ENCODE peak calls at places on chromosomes 1 and 21, in ten cellular contexts. Y is activated naive CD8-positive, alpha-beta T cell treated with anti-CD3 and anti-CD28 coated beads, Interleukin-2, amount 10 ng/mL, durations not matched to agents 7 days and 5 days; D is effector memory CD4-positive, alpha-beta T cell; S is Right ventricle myocardium inferior; I is HS-27A; V is nephron progenitor cell; H is NCI-H1092 treated with DMSO at 0.1 percent for 48 hours; T is NCI-H460; X is amygdala; A is T-cell. G is an unnamed sample.

GRCh38 chr1:205595435-205595834 is 36.4 kb downstream of the ELK4 start:
- DNase-seq in Y (no peak), D (no peak), S (no peak), I (no peak), V (no peak), H (no peak), T (no peak), X (no peak), A (no peak), G (no peak)

GRCh38 chr1:46131727-46132528 is 501 bp downstream of the PIK3R3 start:
- DNase-seq in Y (peak), D (no peak), S (no peak), I (no peak), V (peak), H (peak), T (no peak), X (no peak), A (peak), G (no peak)

GRCh38 chr21:14259669-14260458 is 43.9 kb downstream of the RBM11 start:
- DNase-seq in Y (no peak), D (no peak), S (no peak), I (no peak), V (peak), H (peak), T (peak), X (no peak), A (no peak), G (peak)

GRCh38 chr1:200081982-200082272 is 54.4 kb downstream of the NR5A2 start:
- DNase-seq in Y (no peak), D (no peak), S (no peak), I (no peak), V (no peak), H (no peak), T (no peak), X (no peak), A (no peak), G (no peak)

GRCh38 chr1:223011230-223011856 is 131.7 kb downstream of the TLR5 start:
- DNase-seq in Y (no peak), D (no peak), S (no peak), I (no peak), V (no peak), H (no peak), T (no peak), X (no peak), A (no peak), G (no peak)

GRCh38 chr1:241839369-241839990 is 8.5 kb upstream of the EXO1 start:
- DNase-seq in Y (no peak), D (no peak), S (no peak), I (no peak), V (no peak), H (no peak), T (no peak), X (no peak), A (no peak), G (no peak)

GRCh38 chr1:241702436-241702835 is 50.4 kb downstream of the WDR64 start:
- DNase-seq in Y (no peak), D (no peak), S (no peak), I (no peak), V (no peak), H (no peak), T (no peak), X (no peak), A (no peak), G (no peak)

GRCh38 chr1:93701619-93702018 is 20.0 kb upstream of the BCAR3 start:
- DNase-seq in Y (no peak), D (no peak), S (no peak), I (peak), V (no peak), H (no peak), T (peak), X (no peak), A (no peak), G (peak)

GRCh38 chr1:23331713-23332112 is 12.4 kb downstream of the HNRNPR start:
- DNase-seq in Y (no peak), D (no peak), S (no peak), I (no peak), V (no peak), H (no peak), T (no peak), X (no peak), A (no peak), G (no peak)

GRCh38 chr1:16944038-16944437 is 22.3 kb downstream of the CROCC start:
- DNase-seq in Y (no peak), D (no peak), S (no peak), I (no peak), V (no peak), H (no peak), T (no peak), X (no peak), A (no peak), G (no peak)

GRCh38 chr1:201877877-201878339 is 10.8 kb upstream of the SHISA4 start:
- DNase-seq in Y (no peak), D (no peak), S (no peak), I (no peak), V (no peak), H (no peak), T (peak), X (no peak), A (no peak), G (peak)

GRCh38 chr1:27341525-27342252 is at the start of gene SYTL1:
- DNase-seq in Y (peak), D (peak), S (peak), I (no peak), V (peak), H (no peak), T (no peak), X (no peak), A (peak), G (no peak)

GRCh38 chr1:43246466-43247213 is 23.1 kb upstream of the TMEM125 start:
- DNase-seq in Y (no peak), D (no peak), S (no peak), I (no peak), V (no peak), H (no peak), T (no peak), X (no peak), A (no peak), G (no peak)

GRCh38 chr21:44397431-44398031 is 44.1 kb downstream of the TRPM2 start:
- DNase-seq in Y (no peak), D (no peak), S (no peak), I (no peak), V (no peak), H (no peak), T (no peak), X (no peak), A (no peak), G (no peak)

GRCh38 chr21:28235169-28235892 is 757.3 kb downstream of the LTN1 start:
- DNase-seq in Y (no peak), D (no peak), S (no peak), I (no peak), V (no peak), H (no peak), T (no peak), X (no peak), A (no peak), G (no peak)

GRCh38 chr1:218817747-218818146 is 355.9 kb upstream of the LYPLAL1 start:
- DNase-seq in Y (no peak), D (no peak), S (no peak), I (no peak), V (no peak), H (no peak), T (no peak), X (no peak), A (no peak), G (no peak)

GRCh38 chr1:52142220-52143153 is 598 bp downstream of the ZFYVE9 start:
- DNase-seq in Y (peak), D (no peak), S (peak), I (no peak), V (no peak), H (peak), T (no peak), X (no peak), A (peak), G (peak)

GRCh38 chr1:23019851-23020625 is 770 bp downstream of the KDM1A start:
- DNase-seq in Y (no peak), D (no peak), S (peak), I (no peak), V (peak), H (peak), T (peak), X (no peak), A (peak), G (peak)

GRCh38 chr1:207282049-207282448 is 39.4 kb upstream of the CD55 start:
- DNase-seq in Y (no peak), D (no peak), S (no peak), I (no peak), V (no peak), H (no peak), T (no peak), X (no peak), A (no peak), G (peak)

GRCh38 chr1:12488666-12489354 is 129.2 kb downstream of the DHRS3 start:
- DNase-seq in Y (no peak), D (no peak), S (no peak), I (no peak), V (no peak), H (no peak), T (peak), X (no peak), A (no peak), G (no peak)

GRCh38 chr1:224183591-224184312 is 712 bp downstream of the DEGS1 start:
- DNase-seq in Y (peak), D (peak), S (peak), I (peak), V (peak), H (peak), T (peak), X (peak), A (peak), G (no peak)

GRCh38 chr1:16324456-16324890 is 27.8 kb downstream of the FBXO42 start:
- DNase-seq in Y (no peak), D (no peak), S (peak), I (peak), V (no peak), H (no peak), T (no peak), X (no peak), A (no peak), G (peak)

GRCh38 chr21:34914239-34914638 is 134.9 kb downstream of the RUNX1 start:
- DNase-seq in Y (no peak), D (no peak), S (no peak), I (no peak), V (no peak), H (no peak), T (no peak), X (no peak), A (no peak), G (no peak)

GRCh38 chr1:211643324-211644212 is 31.9 kb downstream of the NEK2 start:
- DNase-seq in Y (peak), D (no peak), S (peak), I (no peak), V (no peak), H (peak), T (no peak), X (no peak), A (no peak), G (peak)

GRCh38 chr1:205986291-205986690 is 16.9 kb downstream of the RAB7B start:
- DNase-seq in Y (no peak), D (no peak), S (no peak), I (no peak), V (no peak), H (no peak), T (no peak), X (no peak), A (no peak), G (no peak)

GRCh38 chr21:33069994-33070811 is at the start of gene OLIG1:
- DNase-seq in Y (peak), D (no peak), S (peak), I (no peak), V (peak), H (peak), T (no peak), X (peak), A (no peak), G (no peak)

GRCh38 chr1:15187175-15187810 is 33.7 kb downstream of the TMEM51 start:
- DNase-seq in Y (no peak), D (no peak), S (no peak), I (no peak), V (peak), H (no peak), T (no peak), X (no peak), A (no peak), G (no peak)

GRCh38 chr1:232901255-232901654 is 49.2 kb upstream of the NTPCR start:
- DNase-seq in Y (no peak), D (no peak), S (no peak), I (no peak), V (no peak), H (no peak), T (no peak), X (no peak), A (no peak), G (no peak)

GRCh38 chr1:212655668-212656440 is 43.8 kb downstream of the BATF3 start:
- DNase-seq in Y (no peak), D (no peak), S (no peak), I (no peak), V (no peak), H (no peak), T (no peak), X (no peak), A (no peak), G (no peak)

GRCh38 chr1:34977858-34978257 is 7.3 kb downstream of the TMEM35B start:
- DNase-seq in Y (no peak), D (no peak), S (no peak), I (no peak), V (no peak), H (no peak), T (no peak), X (no peak), A (no peak), G (no peak)

GRCh38 chr1:229229137-229229720 is 41.7 kb upstream of the RAB4A start:
- DNase-seq in Y (no peak), D (no peak), S (no peak), I (no peak), V (peak), H (no peak), T (no peak), X (no peak), A (no peak), G (no peak)